ENCODE peak calls at places on chromosomes 7 and 10, in five cellular contexts. R is colonic mucosa, E is sigmoid colon, M is coronary artery, J is ACHN. P is an unnamed sample.

GRCh38 chr10:1420663-1421362 is 316.5 kb downstream of the ADARB2 start:
- DNase-seq in J (peak; percentile 60), E (no peak), R (peak; percentile 56), M (peak; percentile 53), P (no peak)

GRCh38 chr10:60913657-60914056 is 30.3 kb downstream of the RHOBTB1 start:
- DNase-seq in R (no peak), J (no peak), E (no peak), M (no peak), P (no peak)

GRCh38 chr7:123355576-123356195 is 155.9 kb upstream of the SLC13A1 start:
- DNase-seq in E (no peak), R (no peak), J (peak; percentile 53), M (no peak), P (no peak)

GRCh38 chr10:49817845-49818244 is 55.7 kb upstream of the OGDHL start:
- DNase-seq in R (no peak), E (no peak), M (no peak), J (no peak), P (no peak)

GRCh38 chr10:79411546-79412495 is 33.6 kb downstream of the ZCCHC24 start:
- DNase-seq in J (no peak), E (peak; percentile 65), M (no peak), R (no peak), P (peak; percentile 73)

GRCh38 chr10:48490576-48491345 is 114.1 kb downstream of the ARHGAP22 start:
- DNase-seq in J (no peak), R (peak; percentile 13), M (peak; percentile 64), E (no peak), P (no peak)

GRCh38 chr10:12729885-12730284 is 271.6 kb downstream of the CCDC3 start:
- DNase-seq in R (no peak), M (no peak), E (no peak), J (no peak), P (no peak)

GRCh38 chr10:34850558-34850957 is 35.5 kb upstream of the PARD3 start:
- DNase-seq in R (no peak), J (no peak), M (no peak), E (no peak), P (no peak)

GRCh38 chr10:95341716-95342130 is 50.9 kb upstream of the PDLIM1 start:
- DNase-seq in J (no peak), E (no peak), M (no peak), R (no peak), P (no peak)

GRCh38 chr10:131938681-131939080 is 37.9 kb downstream of the PPP2R2D start:
- DNase-seq in M (no peak), R (no peak), J (no peak), E (peak; percentile 48), P (no peak)

GRCh38 chr7:18087031-18087686 is 59.5 kb upstream of the PRPS1L1 start:
- DNase-seq in J (no peak), M (no peak), E (no peak), R (no peak), P (peak; percentile 77)

GRCh38 chr10:74177140-74177677 is 26.2 kb downstream of the ADK start:
- DNase-seq in M (peak; percentile 78), R (peak; percentile 50), E (no peak), J (peak; percentile 39), P (no peak)

GRCh38 chr7:150373049-150373801 is 4.6 kb downstream of the REPIN1 start:
- DNase-seq in M (no peak), R (peak; percentile 59), J (no peak), E (peak; percentile 60), P (no peak)

GRCh38 chr7:123681561-123681960 is 25.9 kb downstream of the LMOD2 start:
- DNase-seq in M (no peak), E (no peak), R (no peak), J (no peak), P (no peak)

GRCh38 chr7:68984331-68984730 is 613.9 kb upstream of the AUTS2 start:
- DNase-seq in R (no peak), M (no peak), J (no peak), E (peak; percentile 14), P (no peak)

GRCh38 chr10:108597031-108597430 is 1326.3 kb downstream of the XPNPEP1 start:
- DNase-seq in R (no peak), J (no peak), M (no peak), E (no peak), P (no peak)

GRCh38 chr7:132049462-132050304 is 493.3 kb upstream of the PODXL start:
- DNase-seq in J (peak; percentile 56), E (no peak), M (peak; percentile 11), R (peak; percentile 78), P (no peak)

GRCh38 chr7:79930604-79931003 is 204.0 kb upstream of the GNAI1 start:
- DNase-seq in M (no peak), E (no peak), J (no peak), R (no peak), P (no peak)

GRCh38 chr7:30379131-30379530 is 94.7 kb downstream of the ZNRF2 start:
- DNase-seq in R (no peak), J (no peak), M (no peak), E (no peak), P (no peak)

GRCh38 chr10:5071411-5072198 is 22.6 kb upstream of the AKR1C3 start:
- DNase-seq in E (peak; percentile 91), M (peak; percentile 92), J (peak; percentile 92), R (peak; percentile 61), P (no peak)

GRCh38 chr7:17318146-17318545 is 19.7 kb downstream of the AHR start:
- DNase-seq in J (no peak), R (no peak), E (no peak), M (no peak), P (no peak)

GRCh38 chr10:119516381-119517234 is 25.9 kb downstream of the RGS10 start:
- DNase-seq in R (no peak), J (no peak), M (no peak), E (no peak), P (no peak)

GRCh38 chr10:73906524-73907447 is 4.1 kb upstream of the PLAU start:
- DNase-seq in J (peak; percentile 95), M (peak; percentile 92), R (peak; percentile 40), E (peak; percentile 91), P (peak; percentile 94)

GRCh38 chr7:155862516-155863257 is 50.4 kb upstream of the SHH start:
- DNase-seq in J (no peak), M (peak; percentile 29), R (peak; percentile 17), E (peak; percentile 45), P (peak; percentile 70)

GRCh38 chr7:130959743-130960207 is 225.8 kb upstream of the KLF14 start:
- DNase-seq in J (peak; percentile 98), M (no peak), R (no peak), E (no peak), P (no peak)

GRCh38 chr7:14807498-14807897 is 95.1 kb downstream of the DGKB start:
- DNase-seq in E (no peak), R (no peak), J (no peak), M (no peak), P (no peak)

GRCh38 chr7:143979999-143980398 is 20.1 kb upstream of the OR6B1 start:
- DNase-seq in J (no peak), E (no peak), R (no peak), M (no peak), P (no peak)

GRCh38 chr7:106737202-106737562 is 76.2 kb upstream of the CCDC71L start:
- DNase-seq in E (no peak), R (no peak), J (peak; percentile 72), M (no peak), P (no peak)

GRCh38 chr10:13924020-13924725 is 337.4 kb downstream of the PRPF18 start:
- DNase-seq in M (no peak), J (peak; percentile 42), R (no peak), E (no peak), P (no peak)

GRCh38 chr10:95279042-95279820 is 11.6 kb downstream of the PDLIM1 start:
- DNase-seq in M (no peak), E (no peak), J (no peak), R (no peak), P (no peak)

GRCh38 chr10:8136745-8137144 is 82.3 kb downstream of the GATA3 start:
- DNase-seq in R (no peak), J (no peak), E (no peak), M (no peak), P (no peak)

GRCh38 chr7:11133436-11133959 is 159.8 kb downstream of the PHF14 start:
- DNase-seq in R (no peak), M (no peak), J (no peak), E (no peak), P (no peak)

GRCh38 chr10:75959209-75959608 is 527.8 kb downstream of the LRMDA start:
- DNase-seq in R (no peak), E (no peak), M (no peak), J (peak; percentile 87), P (no peak)

GRCh38 chr7:42991024-42991423 is 58.8 kb downstream of the MRPL32 start:
- DNase-seq in J (no peak), R (no peak), M (no peak), E (no peak), P (no peak)

P was measured in posterior vena cava.